ENCODE peak calls at places on chromosomes 5 and 9, in eight cellular contexts. V, K, F, G, M, L, U and W are unnamed samples.
A peak's percentile ranks its signal among the peaks of the same experiment; 100 is the strongest.

GRCh38 chr9:134710271-134710540 is 68.6 kb downstream of the COL5A1 start:
- DNase-seq in V (no peak), K (no peak), F (no peak), G (no peak), M (no peak), L (no peak), U (no peak), W (no peak)

GRCh38 chr5:179612577-179613459 is 10.7 kb downstream of the HNRNPH1 start:
- DNase-seq in V (no peak), K (no peak), F (no peak), G (no peak), M (no peak), L (no peak), U (no peak), W (no peak)

GRCh38 chr5:127561254-127561653 is 43.8 kb downstream of the PRRC1 start:
- DNase-seq in V (no peak), K (peak; percentile 87), F (no peak), G (no peak), M (no peak), L (no peak), U (no peak), W (peak; percentile 67)

GRCh38 chr9:90343360-90343759 is 299.3 kb downstream of the DIRAS2 start:
- DNase-seq in V (no peak), K (no peak), F (no peak), G (no peak), M (no peak), L (no peak), U (no peak), W (peak; percentile 16)

GRCh38 chr9:10704720-10705119 is 91.9 kb upstream of the PTPRD start:
- DNase-seq in V (no peak), K (peak; percentile 53), F (no peak), G (no peak), M (no peak), L (no peak), U (no peak), W (no peak)

GRCh38 chr9:134062461-134063087 is 5.3 kb downstream of the BRD3 start:
- DNase-seq in V (peak; percentile 5), K (no peak), F (no peak), G (no peak), M (no peak), L (no peak), U (no peak), W (no peak)

GRCh38 chr5:141543053-141543452 is 54.2 kb downstream of the PCDHGC5 start:
- DNase-seq in V (no peak), K (no peak), F (no peak), G (no peak), M (no peak), L (no peak), U (no peak), W (no peak)

GRCh38 chr9:85040806-85041575 is 371.5 kb downstream of the NTRK2 start:
- DNase-seq in V (no peak), K (peak; percentile 25), F (no peak), G (peak; percentile 9), M (no peak), L (no peak), U (no peak), W (no peak)

GRCh38 chr5:108367679-108368334 is 14.1 kb downstream of the FBXL17 start:
- DNase-seq in V (no peak), K (peak; percentile 9), F (no peak), G (no peak), M (no peak), L (no peak), U (no peak), W (no peak)

GRCh38 chr5:96474073-96474472 is 41.0 kb upstream of the PCSK1 start:
- DNase-seq in V (no peak), K (no peak), F (no peak), G (no peak), M (no peak), L (no peak), U (no peak), W (no peak)

GRCh38 chr9:135410831-135411473 is 68.6 kb upstream of the PPP1R26 start:
- DNase-seq in V (no peak), K (no peak), F (no peak), G (no peak), M (peak; percentile 7), L (no peak), U (no peak), W (no peak)

GRCh38 chr9:75700252-75700640 is 190.2 kb upstream of the PCSK5 start:
- DNase-seq in V (no peak), K (no peak), F (no peak), G (no peak), M (no peak), L (no peak), U (no peak), W (no peak)

GRCh38 chr5:158456756-158457155 is 597.8 kb upstream of the CLINT1 start:
- DNase-seq in V (peak; percentile 22), K (peak; percentile 96), F (peak; percentile 4), G (no peak), M (peak; percentile 3), L (no peak), U (no peak), W (peak; percentile 92)

GRCh38 chr5:150057996-150058395 is 28.4 kb downstream of the CSF1R start:
- DNase-seq in V (no peak), K (no peak), F (no peak), G (no peak), M (no peak), L (no peak), U (no peak), W (no peak)

GRCh38 chr9:19154135-19154612 is 26.9 kb upstream of the PLIN2 start:
- DNase-seq in V (no peak), K (peak; percentile 88), F (no peak), G (no peak), M (peak; percentile 92), L (no peak), U (no peak), W (peak; percentile 53)

GRCh38 chr5:123387313-123387712 is 35.9 kb downstream of the CEP120 start:
- DNase-seq in V (no peak), K (peak; percentile 55), F (no peak), G (no peak), M (no peak), L (no peak), U (no peak), W (no peak)